ENCODE peak calls at places on chromosomes 2 and 18, in seven cellular contexts. F, G, Y, I, W, L and J are unnamed samples.

GRCh38 chr18:10454800-10455550 is 540 bp downstream of the APCDD1 start:
- DNase-seq in F (peak; percentile 19), G (peak; percentile 29), Y (peak; percentile 35), I (peak; percentile 50), W (peak; percentile 66), L (no peak), J (no peak)

GRCh38 chr18:48308027-48308635 is 101.1 kb downstream of the ZBTB7C start:
- DNase-seq in F (no peak), G (no peak), Y (no peak), I (peak; percentile 8), W (no peak), L (no peak), J (no peak)

GRCh38 chr2:48016620-48017019 is 110.3 kb upstream of the FBXO11 start:
- DNase-seq in F (no peak), G (no peak), Y (no peak), I (no peak), W (peak; percentile 89), L (no peak), J (peak; percentile 28)

GRCh38 chr2:20617081-20617575 is 33.8 kb downstream of the HS1BP3 start:
- DNase-seq in F (no peak), G (peak; percentile 85), Y (peak; percentile 68), I (peak; percentile 47), W (peak; percentile 51), L (no peak), J (no peak)

GRCh38 chr2:148201075-148202004 is 180.4 kb downstream of the MBD5 start:
- DNase-seq in F (peak; percentile 18), G (peak; percentile 33), Y (peak; percentile 41), I (peak; percentile 42), W (peak; percentile 89), L (peak; percentile 37), J (peak; percentile 61)

GRCh38 chr2:121944072-121944829 is 188.8 kb downstream of the TSN start:
- DNase-seq in F (peak; percentile 73), G (no peak), Y (no peak), I (peak; percentile 7), W (no peak), L (peak; percentile 73), J (peak; percentile 87)

GRCh38 chr2:203804070-203804469 is 63.5 kb upstream of the CTLA4 start:
- DNase-seq in F (peak; percentile 98), G (no peak), Y (no peak), I (peak; percentile 34), W (no peak), L (peak; percentile 25), J (peak; percentile 94)

GRCh38 chr18:627211-627610 is 30.2 kb upstream of the TYMS start:
- DNase-seq in F (no peak), G (no peak), Y (no peak), I (no peak), W (no peak), L (no peak), J (no peak)

GRCh38 chr18:48534364-48534763 is 4.5 kb upstream of the CTIF start:
- DNase-seq in F (peak; percentile 90), G (no peak), Y (no peak), I (no peak), W (no peak), L (no peak), J (peak; percentile 75)